ENCODE peak calls at places on chromosomes 3 and 15, in seven cellular contexts. X is H9, R is IMR-90, F is H1, P is mesendoderm, I is mesenchymal stem cell, Z is trophoblast cell. T is an unnamed sample.

GRCh38 chr3:188198001-188198400 is 44.0 kb downstream of the LPP start:
- DNase-seq in R (no peak), X (no peak), Z (no peak), F (no peak), I (no peak), P (no peak), T (no peak)

GRCh38 chr15:78257681-78258080 is 6.7 kb upstream of the DNAJA4 start:
- DNase-seq in P (no peak), F (no peak), R (no peak), X (no peak), Z (no peak), I (no peak), T (no peak)

GRCh38 chr15:40766194-40766830 is 2.4 kb downstream of the GCHFR start:
- DNase-seq in I (no peak), P (no peak), Z (no peak), F (no peak), R (peak; percentile 28), X (no peak), T (no peak)

GRCh38 chr3:50435382-50435781 is 68.1 kb downstream of the CACNA2D2 start:
- DNase-seq in P (peak; percentile 58), I (no peak), F (no peak), R (no peak), Z (no peak), X (no peak), T (no peak)

GRCh38 chr15:49439678-49440375 is 16.8 kb downstream of the FGF7 start:
- DNase-seq in R (no peak), P (no peak), I (no peak), Z (no peak), X (no peak), F (no peak), T (no peak)

GRCh38 chr3:170865209-170866094 is 4.5 kb downstream of the RPL22L1 start:
- DNase-seq in P (peak; percentile 40), F (no peak), X (no peak), Z (no peak), I (no peak), R (no peak), T (no peak)

GRCh38 chr15:67413770-67414429 is 107.0 kb upstream of the C15orf61 start:
- DNase-seq in P (no peak), I (peak; percentile 85), R (peak; percentile 68), X (no peak), F (no peak), Z (no peak), T (no peak)

GRCh38 chr3:193214445-193214844 is 26.6 kb upstream of the PLAAT1 start:
- DNase-seq in Z (peak; percentile 43), P (peak; percentile 19), I (no peak), X (no peak), F (no peak), R (no peak), T (no peak)

GRCh38 chr15:63509933-63510547 is 5.6 kb downstream of the USP3 start:
- DNase-seq in X (no peak), F (no peak), Z (no peak), P (no peak), R (peak; percentile 83), I (peak; percentile 42), T (no peak)

GRCh38 chr3:11459147-11459837 is 184.4 kb downstream of the VGLL4 start:
- DNase-seq in X (no peak), Z (no peak), I (no peak), P (no peak), R (peak; percentile 70), F (no peak), T (no peak)

GRCh38 chr3:192825657-192826200 is 91.9 kb downstream of the MB21D2 start:
- DNase-seq in Z (no peak), I (peak; percentile 29), F (no peak), R (peak; percentile 69), X (no peak), P (peak; percentile 42), T (no peak)

GRCh38 chr3:23377928-23378672 is 175.0 kb downstream of the UBE2E2 start:
- DNase-seq in X (no peak), R (no peak), I (no peak), P (no peak), Z (no peak), F (no peak), T (no peak)

GRCh38 chr3:162390891-162391290 is 894.3 kb downstream of the OTOL1 start:
- DNase-seq in P (peak; percentile 1), Z (no peak), X (no peak), I (peak; percentile 46), F (no peak), R (peak; percentile 85), T (no peak)

GRCh38 chr15:38691951-38692788 is 127.6 kb upstream of the RASGRP1 start:
- DNase-seq in R (no peak), Z (peak; percentile 54), F (no peak), X (no peak), P (no peak), I (no peak), T (no peak)

GRCh38 chr3:67291287-67292252 is 293.5 kb downstream of the KBTBD8 start:
- DNase-seq in I (no peak), R (no peak), Z (no peak), P (no peak), X (no peak), F (no peak), T (no peak)

GRCh38 chr3:13808576-13808975 is 71.3 kb downstream of the WNT7A start:
- DNase-seq in Z (no peak), P (no peak), I (no peak), R (no peak), F (no peak), X (no peak), T (no peak)

GRCh38 chr3:142603340-142603730 is 7.1 kb downstream of the PLS1 start:
- DNase-seq in Z (no peak), P (no peak), R (no peak), X (no peak), F (no peak), I (no peak), T (no peak)

GRCh38 chr15:92525758-92526245 is 129.8 kb downstream of the FAM174B start:
- DNase-seq in I (no peak), F (no peak), R (no peak), P (no peak), Z (no peak), X (no peak), T (no peak)

GRCh38 chr3:190371152-190371551 is 16.8 kb upstream of the CLDN16 start:
- DNase-seq in I (no peak), P (no peak), R (peak; percentile 37), X (no peak), F (no peak), Z (no peak), T (no peak)

GRCh38 chr3:39379778-39380155 is 3.4 kb upstream of the SLC25A38 start:
- DNase-seq in I (no peak), F (no peak), P (no peak), X (no peak), Z (no peak), R (no peak), T (no peak)

GRCh38 chr3:179071161-179071568 is 444 bp downstream of the ZMAT3 start:
- DNase-seq in Z (peak; percentile 84), I (peak; percentile 82), F (no peak), X (no peak), R (peak; percentile 67), P (peak; percentile 33), T (no peak)

DNA sequence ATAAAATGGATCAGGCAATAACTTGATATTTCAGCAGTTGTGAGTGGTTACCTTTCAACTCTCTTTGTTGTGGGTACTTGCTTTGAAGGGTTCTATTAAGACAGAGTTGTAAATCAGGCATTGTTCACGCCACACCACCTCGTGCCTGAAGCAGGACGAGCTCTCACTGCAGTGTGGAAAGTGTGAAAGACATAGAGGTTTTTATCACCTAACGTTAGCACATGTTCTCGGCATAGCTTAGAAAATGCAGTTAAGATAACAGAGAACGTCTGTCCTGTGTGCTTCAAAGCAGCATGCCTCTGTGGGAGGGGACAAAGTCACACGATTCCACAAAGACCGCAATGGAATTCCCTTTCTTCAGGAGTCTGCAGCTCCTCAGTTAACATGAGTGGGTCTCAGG is 7.8 kb downstream of the ADAMTS17 start:
- DNase-seq in I (no peak), P (peak; percentile 77), R (no peak), F (no peak), Z (no peak), X (no peak), T (no peak)
- H3K79me1 ChIP-seq in I (no peaks in the 10 kb centered on the region), P (no peaks in the 10 kb centered on the region), R (no peaks in the 10 kb centered on the region), F (no peaks in the 10 kb centered on the region), Z (no peaks in the 10 kb centered on the region), X (no peaks in the 10 kb centered on the region), T (no peaks in the 10 kb centered on the region)

GRCh38 chr3:97009427-97010019 is 195.1 kb downstream of the EPHA6 start:
- DNase-seq in I (no peak), F (peak; percentile 58), X (peak; percentile 58), P (peak; percentile 54), Z (no peak), R (no peak), T (peak; percentile 17)
- H3K23ac ChIP-seq in I (no peak overlapping the region), F (no peak overlapping the region), X (no peak overlapping the region), P (no peak overlapping the region), Z (no peak overlapping the region), R (no peak overlapping the region), T (no peak overlapping the region)

GRCh38 chr3:64650096-64650622 is 37.6 kb downstream of the ADAMTS9 start:
- DNase-seq in X (no peak), F (no peak), I (no peak), Z (no peak), R (no peak), P (peak; percentile 79), T (no peak)

GRCh38 chr3:64650710-64651109 is 37.1 kb downstream of the ADAMTS9 start:
- DNase-seq in F (no peak), X (no peak), I (peak; percentile 61), R (peak; percentile 41), P (no peak), Z (no peak), T (no peak)

GRCh38 chr3:64653101-64653500 is 34.7 kb downstream of the ADAMTS9 start:
- DNase-seq in F (no peak), Z (no peak), X (no peak), I (no peak), R (no peak), P (no peak), T (no peak)

GRCh38 chr3:64651791-64652241 is 36.0 kb downstream of the ADAMTS9 start:
- DNase-seq in Z (no peak), F (no peak), I (no peak), X (no peak), R (no peak), P (peak; percentile 73), T (no peak)

DNA sequence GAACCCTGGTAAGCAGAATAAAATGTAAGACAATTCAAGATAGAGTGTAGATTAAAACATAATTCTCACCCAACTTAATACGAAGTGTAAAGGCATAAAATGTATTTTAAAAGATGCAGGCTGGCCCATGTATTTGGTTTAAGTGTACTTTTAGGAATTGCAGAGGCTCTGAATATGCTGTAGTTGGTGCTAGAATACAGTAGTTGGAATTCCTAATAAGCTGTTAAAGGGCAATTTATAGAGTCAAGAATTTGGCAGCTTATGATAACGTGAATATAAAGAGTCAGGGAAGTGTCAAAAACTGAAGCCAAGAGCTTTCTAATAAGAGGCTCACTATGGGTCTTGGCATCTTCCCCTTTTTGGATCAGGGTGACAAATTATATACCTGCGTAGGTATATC is 36.5 kb downstream of the ADAMTS9 start:
- DNase-seq in I (no peak), R (no peak), X (no peak), F (no peak), Z (no peak), P (no peak), T (no peak)
- H3K79me1 ChIP-seq in I (no peaks in the 10 kb centered on the region), R (no peaks in the 10 kb centered on the region), X (no peaks in the 10 kb centered on the region), F (no peaks in the 10 kb centered on the region), Z (no peaks in the 10 kb centered on the region), P (no peaks in the 10 kb centered on the region), T (no peaks in the 10 kb centered on the region)

DNA sequence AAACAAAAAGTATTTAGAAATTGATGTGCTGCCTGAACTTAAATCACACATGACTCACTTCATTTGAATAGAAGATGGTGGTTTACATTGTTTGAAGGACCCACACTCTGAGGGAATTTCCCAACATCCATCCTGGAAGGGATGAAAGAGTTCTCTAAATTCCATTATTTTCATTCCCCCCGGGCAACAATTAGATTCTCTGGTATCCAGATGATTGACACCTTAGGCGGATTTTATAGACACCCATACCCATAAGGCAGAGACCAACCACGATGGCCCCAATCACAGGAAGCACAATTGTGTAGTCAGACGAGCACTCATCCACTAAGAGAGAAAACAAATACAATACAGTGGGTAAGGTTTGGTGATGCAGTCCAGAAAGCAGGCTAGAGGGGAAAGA is 24.6 kb upstream of the MCCC1 start:
- DNase-seq in Z (no peak), F (no peak), R (peak; percentile 60), P (no peak), I (peak; percentile 35), X (no peak), T (no peak)
- H3K23ac ChIP-seq in Z (no peak overlapping the region), F (no peak overlapping the region), R (no peak overlapping the region), P (no peak overlapping the region), I (no peak overlapping the region), X (no peak overlapping the region), T (no peak overlapping the region)